ENCODE peak calls at places on chromosomes 4 and X, in eight cellular contexts. X is IMR-90, T is colonic mucosa, N is astrocyte, Y is fibroblast of lung, W is SK-N-SH, E is K562, U is MM.1S. G is an unnamed sample.

GRCh38 chr4:153112071-153112460 is 92.2 kb upstream of the TRIM2 start:
- DNase-seq in T (no peak), U (no peak), W (no peak), E (no peak), X (no peak), N (no peak), Y (no peak), G (no peak)

GRCh38 chr4:74364649-74365491 is at the start of gene EREG:
- DNase-seq in U (no peak), X (peak; percentile 62), N (peak; percentile 66), Y (peak; percentile 84), W (peak; percentile 23), E (peak; percentile 36), T (peak; percentile 42), G (peak; percentile 78)

GRCh38 chr4:145935253-145936141 is 3.1 kb downstream of the ZNF827 start:
- DNase-seq in E (no peak), U (peak; percentile 50), X (no peak), W (peak; percentile 50), Y (peak; percentile 34), T (peak; percentile 65), N (no peak), G (no peak)

GRCh38 chr4:128707864-128708263 is 101.6 kb upstream of the JADE1 start:
- DNase-seq in Y (peak; percentile 44), X (peak; percentile 25), E (no peak), W (no peak), U (no peak), T (no peak), N (peak; percentile 18), G (no peak)

GRCh38 chrX:47877327-47877726 is 40.6 kb downstream of the ZNF81 start:
- DNase-seq in E (no peak), Y (no peak), X (no peak), T (no peak), W (no peak), U (peak; percentile 86), N (no peak), G (no peak)

GRCh38 chrX:133921764-133922389 is 63.5 kb downstream of the GPC3 start:
- DNase-seq in X (peak; percentile 5), N (no peak), Y (peak; percentile 13), T (peak; percentile 62), W (peak; percentile 16), E (peak; percentile 13), U (peak; percentile 37), G (no peak)

GRCh38 chr4:47531241-47531953 is 46.3 kb downstream of the ATP10D start:
- DNase-seq in E (no peak), U (peak; percentile 93), X (peak; percentile 90), Y (peak; percentile 75), N (peak; percentile 98), T (peak; percentile 34), W (no peak), G (no peak)

GRCh38 chrX:44462851-44463250 is 79.8 kb downstream of the FUNDC1 start:
- DNase-seq in U (no peak), N (peak; percentile 51), X (peak; percentile 4), W (no peak), Y (peak; percentile 2), E (no peak), T (no peak), G (no peak)

GRCh38 chrX:139202742-139203410 is 327.7 kb upstream of the F9 start:
- DNase-seq in U (no peak), W (no peak), N (no peak), Y (no peak), E (no peak), T (no peak), X (no peak), G (peak; percentile 61)

GRCh38 chr4:166252487-166253402 is 379.7 kb downstream of the TLL1 start:
- DNase-seq in U (peak; percentile 51), Y (peak; percentile 0), E (no peak), N (no peak), W (peak; percentile 3), X (no peak), T (no peak), G (no peak)

GRCh38 chr4:6386091-6386490 is 86.3 kb downstream of the PPP2R2C start:
- DNase-seq in N (no peak), T (no peak), X (no peak), Y (no peak), E (no peak), U (no peak), W (no peak), G (peak; percentile 63)

GRCh38 chrX:82677281-82677680 is 830.8 kb upstream of the POU3F4 start:
- DNase-seq in X (no peak), Y (peak; percentile 6), E (no peak), W (no peak), T (no peak), U (no peak), N (peak; percentile 2), G (no peak)

GRCh38 chr4:107603430-107603829 is 116.6 kb downstream of the PAPSS1 start:
- DNase-seq in N (peak; percentile 51), T (no peak), U (no peak), E (no peak), W (no peak), X (peak; percentile 54), Y (peak; percentile 37), G (no peak)

GRCh38 chr4:107718351-107718965 is 1.6 kb downstream of the PAPSS1 start:
- DNase-seq in T (no peak), E (no peak), N (peak; percentile 38), Y (no peak), W (no peak), U (peak; percentile 81), X (no peak), G (no peak)

GRCh38 chr4:76305971-76306881 is at the start of gene STBD1:
- DNase-seq in U (peak; percentile 76), E (peak; percentile 43), T (peak; percentile 92), N (peak; percentile 60), Y (peak; percentile 61), X (peak; percentile 49), W (peak; percentile 86), G (peak; percentile 92)
- TF ChIP-seq CTCF in U (no peak), E (no peak), T (no peak), N (no peak), Y (no peak), X (no peak), W (no peak), G (no peak)

GRCh38 chr4:3462790-3463415 is at the start of gene DOK7:
- DNase-seq in U (no peak), T (peak; percentile 50), E (peak; percentile 85), N (no peak), X (no peak), W (peak; percentile 72), Y (no peak), G (peak; percentile 81)
- H3K9ac ChIP-seq in U (no peak within 1 kb of the TSS), T (no peak within 1 kb of the TSS), E (no peak within 1 kb of the TSS), N (no peak within 1 kb of the TSS), X (no peak within 1 kb of the TSS), W (no peak within 1 kb of the TSS), Y (no peak within 1 kb of the TSS), G (no peak within 1 kb of the TSS)

GRCh38 chr4:173247316-173247715 is 78.7 kb downstream of the GALNT7 start:
- DNase-seq in T (no peak), E (no peak), U (no peak), X (no peak), W (no peak), N (no peak), Y (no peak), G (no peak)
- H3K27ac ChIP-seq in T (no peak overlapping the region), E (no peak overlapping the region), U (no peak overlapping the region), X (no peak overlapping the region), W (no peak overlapping the region), N (no peak overlapping the region), Y (no peak overlapping the region), G (no peak overlapping the region)

DNA sequence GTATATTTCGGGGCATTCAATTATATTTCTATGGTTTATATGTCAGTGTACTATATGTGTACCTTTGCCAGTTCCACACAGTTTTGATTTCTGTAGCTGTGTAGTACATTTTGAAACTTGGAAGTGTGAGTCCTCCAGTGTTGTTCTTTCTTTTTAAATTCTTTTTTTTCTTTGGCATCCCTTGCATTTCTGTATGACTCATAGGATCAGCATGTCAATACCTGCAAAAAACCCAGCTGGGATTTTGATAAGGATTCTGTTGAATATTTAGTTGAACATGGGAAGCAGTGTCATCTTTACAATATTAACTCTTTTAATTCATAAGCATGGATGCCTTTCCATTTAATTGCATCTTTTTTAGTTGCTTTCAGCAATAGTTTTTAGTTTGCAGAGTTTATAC is 100.0 kb downstream of the SH3BGRL start:
- DNase-seq in T (no peak), W (no peak), N (peak; percentile 2), Y (no peak), X (peak; percentile 8), U (no peak), E (no peak), G (no peak)
- TF ChIP-seq CTCF in T (no peak), W (no peak), N (no peak), Y (no peak), X (no peak), U (no peak), E (no peak), G (no peak)

G was measured in kidney.